ENCODE peak calls at places on chromosomes 13 and 19, in four cellular contexts. U is A549, C is B cell, V is ascending aorta. P is an unnamed sample.

GRCh38 chr13:43664700-43665191 is 122.0 kb downstream of the ENOX1 start:
- DNase-seq in V (no peak), U (peak; percentile 4), C (no peak), P (no peak)

GRCh38 chr13:23808803-23809202 is 80.4 kb downstream of the MIPEP start:
- DNase-seq in C (no peak), V (no peak), U (no peak), P (no peak)

GRCh38 chr19:33296473-33297060 is 5.8 kb downstream of the CEBPA start:
- DNase-seq in U (no peak), C (no peak), V (no peak), P (no peak)

GRCh38 chr13:110042253-110042652 is 255.9 kb upstream of the IRS2 start:
- DNase-seq in V (no peak), U (no peak), C (no peak), P (no peak)

GRCh38 chr13:30998548-30999140 is 66.2 kb downstream of the TEX26 start:
- DNase-seq in C (no peak), V (no peak), U (no peak), P (no peak)

GRCh38 chr19:49020931-49021895 is 2.9 kb downstream of the CGB3 start:
- DNase-seq in U (peak; percentile 55), C (peak; percentile 29), V (no peak), P (no peak)

GRCh38 chr13:58963321-58963720 is 1200.4 kb downstream of the DIAPH3 start:
- DNase-seq in V (no peak), C (no peak), U (no peak), P (no peak)

GRCh38 chr19:15524781-15525180 is 16.5 kb downstream of the CYP4F22 start:
- DNase-seq in C (no peak), U (no peak), V (no peak), P (no peak)

GRCh38 chr19:55113570-55114039 is 3.8 kb downstream of the PPP1R12C start:
- DNase-seq in C (no peak), V (peak; percentile 96), U (peak; percentile 81), P (no peak)

GRCh38 chr19:2609389-2610116 is 92.9 kb downstream of the GNG7 start:
- DNase-seq in V (peak; percentile 60), C (no peak), U (no peak), P (no peak)

GRCh38 chr19:22331521-22331920 is 45.3 kb downstream of the ZNF729 start:
- DNase-seq in U (no peak), C (no peak), V (no peak), P (no peak)

GRCh38 chr19:55687281-55688172 is 12.5 kb downstream of the EPN1 start:
- DNase-seq in U (no peak), V (no peak), C (peak; percentile 41), P (no peak)

GRCh38 chr13:99614465-99614885 is 113.2 kb downstream of the TM9SF2 start:
- DNase-seq in V (no peak), C (peak; percentile 50), U (peak; percentile 53), P (peak; percentile 59)

GRCh38 chr13:67119481-67119883 is 110.7 kb downstream of the PCDH9 start:
- DNase-seq in C (no peak), V (no peak), U (peak; percentile 91), P (no peak)

GRCh38 chr13:87872813-87873212 is 201.6 kb downstream of the SLITRK5 start:
- DNase-seq in U (no peak), V (no peak), C (no peak), P (no peak)

GRCh38 chr19:6963937-6964336 is 57.3 kb downstream of the MBD3L2B start:
- DNase-seq in C (no peak), V (no peak), U (no peak), P (no peak)

GRCh38 chr13:32669030-32669646 is 82.9 kb downstream of the PDS5B start:
- DNase-seq in V (no peak), C (peak; percentile 18), U (peak; percentile 48), P (peak; percentile 11)

GRCh38 chr19:31354919-31355318 is 5.7 kb upstream of the TSHZ3 start:
- DNase-seq in C (no peak), U (no peak), V (no peak), P (no peak)

GRCh38 chr19:40165362-40165937 is 25.8 kb upstream of the MAP3K10 start:
- DNase-seq in U (peak; percentile 77), C (peak; percentile 71), V (peak; percentile 69), P (peak; percentile 68)

GRCh38 chr13:102643656-102644055 is 46.9 kb downstream of the TPP2 start:
- DNase-seq in U (no peak), V (no peak), C (no peak), P (no peak)

GRCh38 chr13:46178143-46178542 is 3.8 kb downstream of the LCP1 start:
- DNase-seq in V (no peak), C (no peak), U (no peak), P (no peak)

GRCh38 chr13:75870397-75870801 is 234.3 kb downstream of the LMO7 start:
- DNase-seq in C (peak; percentile 22), V (no peak), U (peak; percentile 14), P (peak; percentile 37)

GRCh38 chr19:16377521-16377920 is 52.9 kb downstream of the KLF2 start:
- DNase-seq in U (no peak), V (no peak), C (no peak), P (no peak)

GRCh38 chr13:113666951-113667701 is at the start of gene GRK1:
- DNase-seq in U (no peak), C (no peak), V (peak; percentile 47), P (no peak)

GRCh38 chr19:29666634-29667389 is 1.6 kb downstream of the PLEKHF1 start:
- DNase-seq in V (peak; percentile 78), C (no peak), U (no peak), P (no peak)

GRCh38 chr19:50723069-50723468 is at the start of gene CLEC11A:
- DNase-seq in V (no peak), U (no peak), C (peak; percentile 10), P (no peak)

GRCh38 chr19:4908311-4908710 is 990 bp upstream of the UHRF1 start:
- DNase-seq in C (no peak), V (no peak), U (no peak), P (no peak)

GRCh38 chr13:21176195-21176981 is at the start of the genes MRPL57 and SKA3:
- DNase-seq in C (peak; percentile 97), V (peak; percentile 93), U (peak; percentile 92), P (peak; percentile 98)
- TF ChIP-seq CTCF in C (peak; percentile 22), V (peak; percentile 45), U (no peak), P (no peak)

GRCh38 chr13:19587635-19588300 is 26.4 kb upstream of the TPTE2 start:
- DNase-seq in C (no peak), U (peak; percentile 74), V (no peak), P (peak; percentile 50)

GRCh38 chr13:19590423-19590822 is 29.1 kb upstream of the TPTE2 start:
- DNase-seq in C (no peak), U (no peak), V (no peak), P (no peak)

GRCh38 chr13:19589312-19589711 is 28.0 kb upstream of the TPTE2 start:
- DNase-seq in V (no peak), C (no peak), U (no peak), P (no peak)

GRCh38 chr13:19591864-19592263 is 30.5 kb upstream of the TPTE2 start:
- DNase-seq in V (no peak), C (no peak), U (no peak), P (no peak)

DNA sequence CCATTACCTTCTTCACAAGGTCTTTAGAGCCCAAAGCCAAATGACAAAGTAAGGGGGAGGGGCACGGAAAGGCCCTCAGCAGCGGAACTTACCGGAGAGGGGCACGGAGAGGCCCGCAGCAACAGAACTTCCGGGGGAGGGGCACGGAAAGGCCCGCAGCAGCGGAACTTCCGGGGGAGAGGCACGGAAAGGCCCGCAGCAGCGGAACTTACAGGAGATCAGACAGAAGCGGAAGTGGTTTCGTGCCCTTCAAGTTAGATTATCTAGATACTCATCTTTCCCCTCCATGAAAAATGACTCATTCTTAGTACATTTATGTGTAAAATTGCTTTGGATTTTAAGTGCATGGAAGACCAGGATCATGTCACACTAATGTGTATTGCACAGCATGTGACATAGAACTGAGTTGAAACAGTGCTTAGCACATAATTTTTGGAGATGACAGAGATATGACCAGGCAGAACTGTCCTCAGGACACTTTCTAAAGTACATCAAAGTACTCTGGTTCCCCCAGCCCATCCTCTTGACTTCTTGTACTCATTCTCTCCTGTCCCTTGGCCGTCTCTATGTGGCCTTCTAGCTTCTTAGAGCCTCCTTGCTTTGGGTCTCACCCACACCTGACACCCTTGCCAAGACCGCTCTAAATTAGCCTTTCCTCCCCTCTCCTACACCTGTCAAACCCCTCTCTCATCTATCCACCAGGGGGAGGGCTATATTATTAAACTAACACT is 25.7 kb upstream of the TPTE2 start:
- DNase-seq in V (no peak), U (no peak), C (peak; percentile 56), P (peak; percentile 76)
- TF ChIP-seq CTCF in V (no peak), U (no peak), C (no peak), P (peak; percentile 31)

GRCh38 chr13:47258384-47258783 is 361.5 kb upstream of the HTR2A start:
- DNase-seq in V (no peak), U (no peak), C (no peak), P (no peak)
- TF ChIP-seq CTCF in V (no peak), U (no peak), C (no peak), P (no peak)

GRCh38 chr19:56837492-56837891 is 3.0 kb downstream of the PEG3 start:
- DNase-seq in U (no peak), C (no peak), V (peak; percentile 86), P (no peak)
- TF ChIP-seq CTCF in U (no peak), C (no peak), V (peak; percentile 22), P (no peak)